ENCODE peak calls at places on chromosomes 4 and X, in eight cellular contexts. O is LoVo; V is germinal center; T is stimulated activated effector memory CD8-positive, alpha-beta T cell treated with anti-CD3 and anti-CD28 coated beads, Interleukin-12 subunit alpha, Interleukin-12 subunit beta, amount 100 ng/mL, for 72 hours; P is mesenteric fat pad; G is left cardiac atrium; A is HT1080; Z is progenitor cell of endocrine pancreas. X is an unnamed sample.

GRCh38 chr4:95304898-95305297 is 243.9 kb downstream of the UNC5C start:
- DNase-seq in A (peak; percentile 75), P (no peak), O (no peak), G (no peak), Z (no peak), T (no peak), V (no peak), X (no peak)

GRCh38 chrX:68832101-68832416 is 3.2 kb downstream of the EFNB1 start:
- DNase-seq in A (peak; percentile 70), G (peak; percentile 64), T (peak; percentile 5), V (no peak), P (peak; percentile 84), Z (peak; percentile 8), O (no peak), X (peak; percentile 86)

GRCh38 chr4:76011700-76012387 is 4.5 kb upstream of the CXCL9 start:
- DNase-seq in T (no peak), V (no peak), G (no peak), P (no peak), O (no peak), Z (no peak), A (peak; percentile 48), X (no peak)

GRCh38 chr4:7813674-7814073 is 126.0 kb downstream of the AFAP1 start:
- DNase-seq in P (peak; percentile 26), V (no peak), Z (no peak), G (no peak), O (no peak), A (peak; percentile 60), T (no peak), X (no peak)

GRCh38 chr4:118948545-118949144 is 60.0 kb downstream of the SYNPO2 start:
- DNase-seq in V (no peak), P (no peak), T (no peak), O (no peak), Z (no peak), A (peak; percentile 51), G (no peak), X (no peak)

GRCh38 chr4:98688416-98689290 is 30.2 kb upstream of the TSPAN5 start:
- DNase-seq in O (no peak), G (no peak), T (no peak), Z (no peak), A (peak; percentile 96), V (no peak), P (no peak), X (no peak)

GRCh38 chr4:80074059-80074458 is 1.0 kb upstream of the ANTXR2 start:
- DNase-seq in G (no peak), O (no peak), V (no peak), Z (no peak), T (no peak), A (no peak), P (no peak), X (no peak)

GRCh38 chr4:75254745-75255144 is 259.5 kb downstream of the RCHY1 start:
- DNase-seq in P (no peak), G (no peak), T (no peak), V (no peak), A (peak; percentile 75), O (no peak), Z (no peak), X (no peak)

GRCh38 chr4:94561249-94562024 is 109.7 kb downstream of the PDLIM5 start:
- DNase-seq in G (no peak), V (no peak), T (no peak), Z (no peak), P (no peak), O (no peak), A (peak; percentile 45), X (no peak)